ENCODE peak calls at places on chromosome 3, in six cellular contexts. One of them, this sample, is unnamed.

GRCh38 chr3:192367616-192368015 is 359.7 kb downstream of the FGF12 start:
- DNase-seq in IMR-90: no peak
- DNase-seq in trophoblast cell: no peak
- DNase-seq in H1: no peak
- DNase-seq in neuronal stem cell: no peak
- DNase-seq in mesenchymal stem cell: no peak
- DNase-seq in this sample: no peak

GRCh38 chr3:129467934-129468333 is 27.9 kb downstream of the IFT122 start:
- DNase-seq in IMR-90: no peak
- DNase-seq in trophoblast cell: no peak
- DNase-seq in H1: no peak
- DNase-seq in neuronal stem cell: no peak
- DNase-seq in mesenchymal stem cell: no peak
- DNase-seq in this sample: no peak

GRCh38 chr3:48400824-48401433 is 28.9 kb downstream of the FBXW12 start:
- DNase-seq in IMR-90: peak
- DNase-seq in trophoblast cell: peak
- DNase-seq in H1: peak
- DNase-seq in neuronal stem cell: peak
- DNase-seq in mesenchymal stem cell: peak
- DNase-seq in this sample: peak

GRCh38 chr3:65785065-65785645 is 253.6 kb downstream of the MAGI1 start:
- DNase-seq in IMR-90: peak
- DNase-seq in trophoblast cell: no peak
- DNase-seq in H1: no peak
- DNase-seq in neuronal stem cell: peak
- DNase-seq in mesenchymal stem cell: peak
- DNase-seq in this sample: no peak

GRCh38 chr3:15796771-15797599 is 794 bp downstream of the ANKRD28 start:
- DNase-seq in IMR-90: peak
- DNase-seq in trophoblast cell: no peak
- DNase-seq in H1: no peak
- DNase-seq in neuronal stem cell: peak
- DNase-seq in mesenchymal stem cell: peak
- DNase-seq in this sample: no peak

GRCh38 chr3:161510510-161511260 is 14.1 kb downstream of the OTOL1 start:
- DNase-seq in IMR-90: no peak
- DNase-seq in trophoblast cell: no peak
- DNase-seq in H1: no peak
- DNase-seq in neuronal stem cell: no peak
- DNase-seq in mesenchymal stem cell: no peak
- DNase-seq in this sample: no peak

GRCh38 chr3:43268636-43269035 is 17.7 kb upstream of the SNRK start:
- DNase-seq in IMR-90: no peak
- DNase-seq in trophoblast cell: no peak
- DNase-seq in H1: no peak
- DNase-seq in neuronal stem cell: no peak
- DNase-seq in mesenchymal stem cell: no peak
- DNase-seq in this sample: no peak

GRCh38 chr3:153396581-153396980 is 234.6 kb downstream of the RAP2B start:
- DNase-seq in IMR-90: no peak
- DNase-seq in trophoblast cell: no peak
- DNase-seq in H1: no peak
- DNase-seq in neuronal stem cell: no peak
- DNase-seq in mesenchymal stem cell: no peak
- DNase-seq in this sample: peak

GRCh38 chr3:72381584-72381983 is 466.7 kb downstream of the SHQ1 start:
- DNase-seq in IMR-90: no peak
- DNase-seq in trophoblast cell: no peak
- DNase-seq in H1: no peak
- DNase-seq in neuronal stem cell: no peak
- DNase-seq in mesenchymal stem cell: no peak
- DNase-seq in this sample: no peak

GRCh38 chr3:167859610-167860009 is 124.1 kb downstream of the SERPINI1 start:
- DNase-seq in IMR-90: no peak
- DNase-seq in trophoblast cell: no peak
- DNase-seq in H1: no peak
- DNase-seq in neuronal stem cell: no peak
- DNase-seq in mesenchymal stem cell: no peak
- DNase-seq in this sample: no peak

GRCh38 chr3:136305879-136306278 is 55.7 kb downstream of the PCCB start:
- DNase-seq in IMR-90: peak
- DNase-seq in trophoblast cell: peak
- DNase-seq in H1: no peak
- DNase-seq in neuronal stem cell: no peak
- DNase-seq in mesenchymal stem cell: peak
- DNase-seq in this sample: no peak

GRCh38 chr3:69079269-69080159 is 651 bp downstream of the UBA3 start:
- DNase-seq in IMR-90: no peak
- DNase-seq in trophoblast cell: no peak
- DNase-seq in H1: no peak
- DNase-seq in neuronal stem cell: no peak
- DNase-seq in mesenchymal stem cell: peak
- DNase-seq in this sample: peak

GRCh38 chr3:51390186-51390585 is 899 bp upstream of the RBM15B start:
- DNase-seq in IMR-90: no peak
- DNase-seq in trophoblast cell: no peak
- DNase-seq in H1: no peak
- DNase-seq in neuronal stem cell: no peak
- DNase-seq in mesenchymal stem cell: no peak
- DNase-seq in this sample: no peak

GRCh38 chr3:171883257-171883892 is 40.2 kb downstream of the TMEM212 start:
- DNase-seq in IMR-90: no peak
- DNase-seq in trophoblast cell: no peak
- DNase-seq in H1: no peak
- DNase-seq in neuronal stem cell: no peak
- DNase-seq in mesenchymal stem cell: no peak
- DNase-seq in this sample: no peak

GRCh38 chr3:41267975-41268640 is 68.8 kb downstream of the CTNNB1 start:
- DNase-seq in IMR-90: peak
- DNase-seq in trophoblast cell: peak
- DNase-seq in H1: no peak
- DNase-seq in neuronal stem cell: no peak
- DNase-seq in mesenchymal stem cell: peak
- DNase-seq in this sample: no peak

GRCh38 chr3:150069158-150069536 is 98.5 kb upstream of the PFN2 start:
- DNase-seq in IMR-90: peak
- DNase-seq in trophoblast cell: no peak
- DNase-seq in H1: no peak
- DNase-seq in neuronal stem cell: no peak
- DNase-seq in mesenchymal stem cell: no peak
- DNase-seq in this sample: no peak

GRCh38 chr3:95334461-95334860 is 1271.6 kb downstream of the NSUN3 start:
- DNase-seq in IMR-90: no peak
- DNase-seq in trophoblast cell: no peak
- DNase-seq in H1: no peak
- DNase-seq in neuronal stem cell: no peak
- DNase-seq in mesenchymal stem cell: no peak
- DNase-seq in this sample: no peak

GRCh38 chr3:63043631-63044030 is 168.4 kb upstream of the CADPS start:
- DNase-seq in IMR-90: no peak
- DNase-seq in trophoblast cell: no peak
- DNase-seq in H1: no peak
- DNase-seq in neuronal stem cell: no peak
- DNase-seq in mesenchymal stem cell: no peak
- DNase-seq in this sample: no peak
- H3K4ac ChIP-seq in IMR-90: no peak
- H3K4ac ChIP-seq in trophoblast cell: no peak
- H3K4ac ChIP-seq in H1: no peak
- H3K4ac ChIP-seq in neuronal stem cell: no peak
- H3K4ac ChIP-seq in mesenchymal stem cell: no peak
- H3K4ac ChIP-seq in this sample: no peak

DNA sequence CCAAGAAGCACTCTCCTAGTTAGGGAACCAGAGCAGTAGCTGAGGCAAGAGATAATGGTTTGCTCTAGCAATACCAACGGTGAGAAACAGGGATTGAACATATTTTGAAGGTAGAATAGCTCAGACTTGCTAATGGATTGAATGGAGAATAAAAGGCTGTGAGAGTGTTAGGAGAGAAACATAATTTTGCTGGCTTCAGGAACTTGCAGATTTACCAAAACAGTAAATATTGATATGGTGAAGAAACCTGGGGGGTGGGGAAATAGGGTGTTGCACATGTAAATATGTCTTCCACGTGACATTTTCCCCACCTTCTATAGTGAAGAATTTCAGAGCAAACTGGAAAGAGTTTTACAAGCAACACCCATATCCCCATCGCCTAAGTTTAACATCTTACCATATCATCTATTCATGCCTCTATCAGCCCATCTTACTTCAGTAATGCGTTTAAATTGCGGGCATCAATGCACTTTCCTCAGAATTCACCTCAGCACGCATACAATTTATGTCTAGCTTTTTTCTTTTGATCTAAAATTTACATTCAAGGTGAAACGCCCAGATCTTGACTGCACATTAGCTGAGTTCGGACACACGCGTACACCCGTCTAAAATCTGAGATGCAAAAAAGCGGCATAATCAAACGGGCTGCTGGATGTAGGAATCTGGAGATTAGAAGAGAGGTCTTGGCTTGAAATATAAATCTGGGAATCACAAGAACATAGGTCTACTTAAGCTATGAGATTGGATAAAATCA is 902 bp upstream of the NR1D2 start:
- DNase-seq in IMR-90: no peak
- DNase-seq in trophoblast cell: no peak
- DNase-seq in H1: no peak
- DNase-seq in neuronal stem cell: peak
- DNase-seq in mesenchymal stem cell: no peak
- DNase-seq in this sample: no peak
- H2AFZ ChIP-seq in IMR-90: peak
- H2AFZ ChIP-seq in trophoblast cell: peak
- H2AFZ ChIP-seq in H1: no peak
- H2AFZ ChIP-seq in neuronal stem cell: peak
- H2AFZ ChIP-seq in mesenchymal stem cell: no peak
- H2AFZ ChIP-seq in this sample: no peak

DNA sequence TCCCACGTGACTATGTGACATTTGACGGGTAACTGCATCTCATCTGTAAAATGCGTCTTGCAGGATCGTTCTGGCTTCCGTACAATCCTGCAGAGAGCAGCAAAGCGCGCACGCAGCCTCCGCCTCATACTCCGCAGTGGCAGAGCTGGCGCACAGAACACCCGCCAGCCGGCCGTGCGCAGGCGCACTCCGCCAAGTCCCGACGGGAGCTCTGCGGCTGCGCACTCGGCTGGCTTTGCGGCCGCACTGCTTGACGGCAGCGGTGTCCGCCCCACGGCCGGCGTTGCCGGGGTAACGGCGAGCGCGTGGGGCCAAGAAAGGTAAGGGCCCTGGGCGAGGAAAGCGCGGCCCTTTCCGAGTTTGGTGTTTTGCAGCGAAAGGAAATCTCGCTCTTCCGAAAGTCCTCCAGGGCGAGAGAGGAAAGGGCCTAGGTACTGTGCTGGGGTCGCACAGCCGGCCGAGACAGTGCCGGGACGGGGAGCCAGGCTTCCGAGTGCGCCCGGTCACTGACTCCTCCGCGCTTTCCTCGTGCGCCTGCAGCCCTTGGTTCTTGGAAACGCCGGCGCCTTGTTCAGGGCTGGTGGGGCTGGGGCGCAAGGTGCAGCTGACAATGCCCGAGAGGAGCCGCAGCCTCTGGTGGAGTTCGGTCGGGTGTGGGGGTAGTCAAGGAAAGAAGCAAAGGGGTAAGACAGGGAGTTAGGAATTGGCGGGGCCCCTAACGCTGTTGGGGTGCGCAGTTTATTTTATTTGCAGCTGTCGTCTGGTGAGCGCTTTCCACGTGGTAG is at the start of gene TSEN2:
- DNase-seq in IMR-90: peak
- DNase-seq in trophoblast cell: peak
- DNase-seq in H1: peak
- DNase-seq in neuronal stem cell: peak
- DNase-seq in mesenchymal stem cell: peak
- DNase-seq in this sample: peak
- H3K4ac ChIP-seq in IMR-90: peak
- H3K4ac ChIP-seq in trophoblast cell: peak
- H3K4ac ChIP-seq in H1: peak
- H3K4ac ChIP-seq in neuronal stem cell: no peak
- H3K4ac ChIP-seq in mesenchymal stem cell: peak
- H3K4ac ChIP-seq in this sample: no peak

GRCh38 chr3:101849714-101850326 is 506 bp downstream of the NFKBIZ start:
- DNase-seq in IMR-90: no peak
- DNase-seq in trophoblast cell: no peak
- DNase-seq in H1: no peak
- DNase-seq in neuronal stem cell: peak
- DNase-seq in mesenchymal stem cell: no peak
- DNase-seq in this sample: peak
- H2AFZ ChIP-seq in IMR-90: peak
- H2AFZ ChIP-seq in trophoblast cell: peak
- H2AFZ ChIP-seq in H1: no peak
- H2AFZ ChIP-seq in neuronal stem cell: peak
- H2AFZ ChIP-seq in mesenchymal stem cell: peak
- H2AFZ ChIP-seq in this sample: no peak

GRCh38 chr3:170063691-170064090 is 25.9 kb downstream of the GPR160 start:
- DNase-seq in IMR-90: no peak
- DNase-seq in trophoblast cell: no peak
- DNase-seq in H1: no peak
- DNase-seq in neuronal stem cell: no peak
- DNase-seq in mesenchymal stem cell: no peak
- DNase-seq in this sample: no peak
- H3K4ac ChIP-seq in IMR-90: no peak
- H3K4ac ChIP-seq in trophoblast cell: no peak
- H3K4ac ChIP-seq in H1: no peak
- H3K4ac ChIP-seq in neuronal stem cell: no peak
- H3K4ac ChIP-seq in mesenchymal stem cell: no peak
- H3K4ac ChIP-seq in this sample: no peak

DNA sequence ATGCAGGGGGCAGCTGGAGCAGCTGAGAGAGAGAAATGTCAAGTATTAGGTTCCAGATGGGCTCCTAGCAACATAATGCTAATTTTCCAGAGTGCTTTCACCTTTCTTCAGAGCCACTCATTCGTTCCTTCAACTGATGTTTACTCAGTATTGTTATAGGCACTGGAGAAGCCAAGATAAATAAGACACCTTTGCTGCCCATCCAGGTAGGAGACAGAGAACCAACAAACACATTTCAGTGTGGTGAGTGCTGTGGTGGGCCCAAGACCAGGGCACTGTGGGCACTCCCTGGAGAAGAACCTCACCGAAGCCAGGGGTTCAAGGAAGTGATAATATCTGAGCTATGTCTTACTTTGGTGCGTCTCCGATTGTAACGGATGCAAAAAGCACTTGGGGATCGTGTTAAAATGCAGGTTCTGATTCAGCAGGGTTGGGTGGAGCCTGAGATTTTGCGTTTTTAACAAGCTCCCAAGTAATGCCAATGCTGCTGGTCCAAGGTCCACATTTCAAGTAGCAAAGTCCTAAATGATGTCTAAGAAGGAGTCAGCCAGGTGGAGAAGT is 42.0 kb upstream of the PLCL2 start:
- DNase-seq in IMR-90: no peak
- DNase-seq in trophoblast cell: no peak
- DNase-seq in H1: no peak
- DNase-seq in neuronal stem cell: no peak
- DNase-seq in mesenchymal stem cell: no peak
- DNase-seq in this sample: no peak
- H2AFZ ChIP-seq in IMR-90: no peak
- H2AFZ ChIP-seq in trophoblast cell: no peak
- H2AFZ ChIP-seq in H1: peak
- H2AFZ ChIP-seq in neuronal stem cell: peak
- H2AFZ ChIP-seq in mesenchymal stem cell: no peak
- H2AFZ ChIP-seq in this sample: no peak

GRCh38 chr3:194142156-194142910 is 6.4 kb downstream of the HES1 start:
- DNase-seq in IMR-90: no peak
- DNase-seq in trophoblast cell: peak
- DNase-seq in H1: no peak
- DNase-seq in neuronal stem cell: no peak
- DNase-seq in mesenchymal stem cell: peak
- DNase-seq in this sample: peak
- H3K4ac ChIP-seq in IMR-90: peak
- H3K4ac ChIP-seq in trophoblast cell: peak
- H3K4ac ChIP-seq in H1: peak
- H3K4ac ChIP-seq in neuronal stem cell: no peak
- H3K4ac ChIP-seq in mesenchymal stem cell: peak
- H3K4ac ChIP-seq in this sample: no peak

GRCh38 chr3:173742491-173742890 is 344.9 kb downstream of the NLGN1 start:
- DNase-seq in IMR-90: no peak
- DNase-seq in trophoblast cell: no peak
- DNase-seq in H1: no peak
- DNase-seq in neuronal stem cell: no peak
- DNase-seq in mesenchymal stem cell: no peak
- DNase-seq in this sample: no peak
- H2AFZ ChIP-seq in IMR-90: no peak
- H2AFZ ChIP-seq in trophoblast cell: no peak
- H2AFZ ChIP-seq in H1: no peak
- H2AFZ ChIP-seq in neuronal stem cell: no peak
- H2AFZ ChIP-seq in mesenchymal stem cell: no peak
- H2AFZ ChIP-seq in this sample: no peak

This sample was measured in H9.